ENCODE peak calls at places on chromosomes 6 and 20, in six cellular contexts. E is stimulated activated CD8-positive, alpha-beta memory T cell treated with anti-CD3 and anti-CD28 coated beads, Interleukin-2, amount 100 ng/mL, for 1 hour; Q is progenitor cell of endocrine pancreas; M is osteocyte; C is cardiac muscle cell; B is RKO. Z is an unnamed sample.

GRCh38 chr20:1327241-1327653 is 1.7 kb downstream of the SDCBP2 start:
- DNase-seq in E (no peak), Q (no peak), M (peak; percentile 44), C (peak; percentile 88), B (peak; percentile 57), Z (no peak)

GRCh38 chr6:55758156-55758942 is 117.0 kb downstream of the BMP5 start:
- DNase-seq in E (no peak), Q (no peak), M (no peak), C (peak; percentile 76), B (peak; percentile 52), Z (no peak)

GRCh38 chr20:17969276-17969883 is 562 bp downstream of the MGME1 start:
- DNase-seq in E (no peak), Q (no peak), M (no peak), C (peak; percentile 50), B (peak; percentile 70), Z (no peak)

GRCh38 chr6:88840806-88841539 is 122.4 kb downstream of the RNGTT start:
- DNase-seq in E (no peak), Q (no peak), M (no peak), C (no peak), B (no peak), Z (no peak)

GRCh38 chr6:37242429-37243052 is 15.0 kb upstream of the TBC1D22B start:
- DNase-seq in E (no peak), Q (no peak), M (no peak), C (peak; percentile 98), B (peak; percentile 90), Z (no peak)

GRCh38 chr6:89162047-89162371 is 16.2 kb downstream of the PM20D2 start:
- DNase-seq in E (no peak), Q (no peak), M (no peak), C (peak; percentile 8), B (no peak), Z (no peak)

GRCh38 chr6:74280130-74280692 is 584.2 kb downstream of the CD109 start:
- DNase-seq in E (no peak), Q (no peak), M (no peak), C (no peak), B (peak; percentile 6), Z (no peak)

GRCh38 chr20:20535051-20535450 is 167.1 kb downstream of the INSM1 start:
- DNase-seq in E (no peak), Q (no peak), M (no peak), C (no peak), B (no peak), Z (no peak)

GRCh38 chr6:5610640-5611039 is 349.3 kb downstream of the FARS2 start:
- DNase-seq in E (no peak), Q (no peak), M (no peak), C (no peak), B (no peak), Z (no peak)

GRCh38 chr20:15917333-15917732 is 655.9 kb downstream of the KIF16B start:
- DNase-seq in E (no peak), Q (no peak), M (no peak), C (no peak), B (no peak), Z (no peak)

GRCh38 chr6:82711992-82712788 is 348.6 kb downstream of the TPBG start:
- DNase-seq in E (no peak), Q (no peak), M (no peak), C (peak; percentile 70), B (no peak), Z (no peak)

GRCh38 chr20:63132131-63132714 is 83.7 kb downstream of the YTHDF1 start:
- DNase-seq in E (no peak), Q (no peak), M (peak; percentile 81), C (no peak), B (no peak), Z (no peak)

GRCh38 chr6:128768187-128768586 is 114.8 kb upstream of the LAMA2 start:
- DNase-seq in E (no peak), Q (no peak), M (no peak), C (no peak), B (no peak), Z (no peak)

GRCh38 chr6:44250067-44250717 is 3.3 kb downstream of the HSP90AB1 start:
- DNase-seq in E (no peak), Q (no peak), M (no peak), C (no peak), B (no peak), Z (no peak)

GRCh38 chr20:38969708-38970107 is 7.6 kb downstream of the DHX35 start:
- DNase-seq in E (no peak), Q (no peak), M (no peak), C (no peak), B (no peak), Z (no peak)

GRCh38 chr6:158279615-158280014 is 32.6 kb upstream of the TULP4 start:
- DNase-seq in E (no peak), Q (no peak), M (no peak), C (peak; percentile 82), B (no peak), Z (no peak)

GRCh38 chr6:137259349-137259748 is 40.2 kb upstream of the IFNGR1 start:
- DNase-seq in E (no peak), Q (no peak), M (no peak), C (no peak), B (no peak), Z (no peak)

GRCh38 chr20:58209652-58210397 is 18.6 kb downstream of the ANKRD60 start:
- DNase-seq in E (peak; percentile 77), Q (peak; percentile 88), M (peak; percentile 94), C (peak; percentile 79), B (peak; percentile 75), Z (no peak)

GRCh38 chr6:134814076-134814709 is 135.7 kb downstream of the ALDH8A1 start:
- DNase-seq in E (no peak), Q (no peak), M (no peak), C (no peak), B (no peak), Z (no peak)

GRCh38 chr20:25057234-25058050 is 497 bp downstream of the ACSS1 start:
- DNase-seq in E (peak; percentile 56), Q (peak; percentile 26), M (no peak), C (peak; percentile 55), B (peak; percentile 64), Z (no peak)

GRCh38 chr6:35640017-35640664 is 48.6 kb downstream of the FKBP5 start:
- DNase-seq in E (no peak), Q (no peak), M (no peak), C (no peak), B (no peak), Z (no peak)

GRCh38 chr20:46351357-46352058 is 43.2 kb upstream of the CDH22 start:
- DNase-seq in E (no peak), Q (no peak), M (no peak), C (no peak), B (no peak), Z (no peak)

GRCh38 chr6:166862287-166862977 is 93.9 kb downstream of the RNASET2 start:
- DNase-seq in E (no peak), Q (peak; percentile 23), M (peak; percentile 84), C (peak; percentile 5), B (no peak), Z (no peak)

GRCh38 chr20:50194831-50195523 is 4.3 kb downstream of the CEBPB start:
- DNase-seq in E (no peak), Q (no peak), M (no peak), C (peak; percentile 54), B (no peak), Z (no peak)

GRCh38 chr20:64145458-64146300 is 18.6 kb upstream of the MYT1 start:
- DNase-seq in E (no peak), Q (no peak), M (no peak), C (no peak), B (no peak), Z (no peak)